ENCODE peak calls at places on chromosomes 7 and 10, in six cellular contexts. J is activated CD4-positive, alpha-beta T cell treated with anti-CD3 and anti-CD28 coated beads, Interleukin-2, amount 50 U/mL, for 24 hours; M is T-helper 1 cell; V is M059J; I is astrocyte of the spinal cord; Z is effector memory CD4-positive, alpha-beta T cell. A is an unnamed sample.
A peak's percentile ranks its signal among the peaks of the same experiment; 100 is the strongest.

GRCh38 chr7:6691609-6692106 is 15.1 kb downstream of the ZNF12 start:
- DNase-seq in V (peak; percentile 31), M (no peak), Z (no peak), I (peak; percentile 41), J (no peak), A (no peak)

GRCh38 chr10:47340613-47341170 is 7.5 kb upstream of the RBP3 start:
- DNase-seq in Z (peak; percentile 11), M (peak; percentile 43), V (peak; percentile 22), I (peak; percentile 52), J (peak; percentile 63), A (peak; percentile 50)

GRCh38 chr7:33904680-33905388 is 505 bp upstream of the BMPER start:
- DNase-seq in J (no peak), I (peak; percentile 25), M (no peak), Z (no peak), V (peak; percentile 61), A (no peak)

GRCh38 chr7:30817060-30817770 is 46.0 kb downstream of the MINDY4 start:
- DNase-seq in Z (no peak), M (no peak), I (no peak), V (peak; percentile 82), J (no peak), A (no peak)

GRCh38 chr10:62379394-62379793 is 5.2 kb downstream of the ZNF365 start:
- DNase-seq in Z (no peak), M (no peak), J (no peak), V (no peak), I (no peak), A (no peak)

GRCh38 chr7:94161476-94161875 is 157.3 kb upstream of the BET1 start:
- DNase-seq in J (no peak), I (no peak), M (no peak), Z (no peak), V (no peak), A (no peak)

GRCh38 chr7:867406-868188 is 8.8 kb upstream of the GET4 start:
- DNase-seq in I (peak; percentile 69), V (peak; percentile 29), M (no peak), Z (no peak), J (no peak), A (no peak)

GRCh38 chr10:5873515-5873995 is 16.1 kb downstream of the ANKRD16 start:
- DNase-seq in Z (peak; percentile 6), M (peak; percentile 26), J (peak; percentile 29), V (peak; percentile 52), I (peak; percentile 80), A (peak; percentile 77)

GRCh38 chr7:113371376-113372043 is 253.2 kb upstream of the SMIM30 start:
- DNase-seq in Z (no peak), M (no peak), V (peak; percentile 12), J (no peak), I (peak; percentile 52), A (no peak)

GRCh38 chr10:78520737-78521430 is 487.2 kb downstream of the RPS24 start:
- DNase-seq in J (no peak), I (peak; percentile 42), Z (no peak), M (no peak), V (peak; percentile 76), A (peak; percentile 28)

GRCh38 chr10:102113956-102114857 is 6.0 kb downstream of the LDB1 start:
- DNase-seq in M (no peak), I (no peak), J (no peak), V (peak; percentile 44), Z (no peak), A (no peak)

GRCh38 chr10:131445623-131446022 is 134.1 kb upstream of the TCERG1L start:
- DNase-seq in Z (no peak), J (no peak), I (no peak), V (no peak), M (no peak), A (no peak)

GRCh38 chr7:80273327-80273726 is 138.7 kb downstream of the GNAI1 start:
- DNase-seq in Z (no peak), J (no peak), V (peak; percentile 86), I (peak; percentile 41), M (no peak), A (no peak)

GRCh38 chr7:13981070-13981469 is 8.4 kb downstream of the ETV1 start:
- DNase-seq in V (peak; percentile 96), Z (no peak), J (no peak), I (peak; percentile 98), M (no peak), A (no peak)

GRCh38 chr7:101216001-101216859 is 1.2 kb downstream of the PLOD3 start:
- DNase-seq in M (no peak), Z (no peak), J (no peak), I (peak; percentile 12), V (no peak), A (no peak)

GRCh38 chr10:130003166-130003565 is 39.1 kb upstream of the EBF3 start:
- DNase-seq in J (no peak), Z (no peak), I (no peak), M (no peak), V (no peak), A (no peak)

GRCh38 chr10:95290801-95291633 is at the start of gene PDLIM1:
- DNase-seq in I (peak; percentile 57), M (peak; percentile 5), J (no peak), Z (no peak), V (peak; percentile 67), A (no peak)

GRCh38 chr7:151599401-151600227 is 79.9 kb upstream of the RHEB start:
- DNase-seq in Z (no peak), I (peak; percentile 92), J (no peak), V (peak; percentile 96), M (no peak), A (no peak)

GRCh38 chr10:21534611-21535493 is 820 bp downstream of the MLLT10 start:
- DNase-seq in Z (peak; percentile 29), M (peak; percentile 52), I (peak; percentile 54), V (peak; percentile 34), J (no peak), A (peak; percentile 52)

GRCh38 chr7:98348726-98349474 is 52.0 kb downstream of the BAIAP2L1 start:
- DNase-seq in M (no peak), Z (no peak), J (no peak), V (no peak), I (no peak), A (no peak)

GRCh38 chr7:18087687-18088078 is 60.0 kb upstream of the PRPS1L1 start:
- DNase-seq in Z (no peak), J (no peak), M (no peak), I (no peak), V (no peak), A (no peak)

GRCh38 chr7:954330-955238 is at the start of gene ADAP1:
- DNase-seq in M (peak; percentile 59), Z (peak; percentile 20), V (no peak), J (no peak), I (no peak), A (peak; percentile 49)

GRCh38 chr10:14048930-14049613 is 281.7 kb downstream of the FRMD4A start:
- DNase-seq in V (no peak), M (no peak), I (no peak), J (no peak), Z (no peak), A (no peak)

GRCh38 chr10:105464961-105465360 is 823.9 kb downstream of the SORCS3 start:
- DNase-seq in V (no peak), I (no peak), J (no peak), M (no peak), Z (no peak), A (no peak)

GRCh38 chr7:2607122-2607912 is 24.5 kb upstream of the TTYH3 start:
- DNase-seq in I (no peak), V (no peak), M (no peak), J (no peak), Z (no peak), A (no peak)

GRCh38 chr10:62048919-62049636 is 147.6 kb downstream of the ARID5B start:
- DNase-seq in I (peak; percentile 95), M (peak; percentile 41), J (peak; percentile 63), Z (peak; percentile 25), V (peak; percentile 99), A (peak; percentile 45)

GRCh38 chr10:100009283-100009792 is 409 bp downstream of the DNMBP start:
- DNase-seq in V (peak; percentile 53), Z (no peak), J (no peak), M (no peak), I (peak; percentile 51), A (peak; percentile 24)

A was measured in stimulated activated naive CD4-positive, alpha-beta T cell.